ENCODE peak calls at places on chromosomes 6 and 20, in nine cellular contexts. W, Q, T, F, M, D, G, H and K are unnamed samples. For H3K4me1, the result is how much of the 10 kb centered on the place peaks cover.

GRCh38 chr6:80548496-80548895 is 442.0 kb downstream of the BCKDHB start:
- DNase-seq in W (no peak), Q (no peak), T (no peak), F (no peak), M (no peak), D (peak), G (no peak), H (no peak), K (no peak)

GRCh38 chr6:140264451-140264850 is 890.0 kb upstream of the CITED2 start:
- DNase-seq in W (no peak), Q (no peak), T (no peak), F (no peak), M (no peak), D (no peak), G (no peak), H (no peak), K (no peak)

GRCh38 chr6:165662671-165663282 is at the start of gene PDE10A:
- DNase-seq in W (peak), Q (peak), T (no peak), F (peak), M (no peak), D (peak), G (peak), H (peak), K (no peak)

GRCh38 chr6:26045939-26046368 is 41.3 kb upstream of the HFE start:
- DNase-seq in W (no peak), Q (no peak), T (no peak), F (no peak), M (no peak), D (peak), G (no peak), H (no peak), K (no peak)

GRCh38 chr6:12472601-12473038 is 182.5 kb downstream of the EDN1 start:
- DNase-seq in W (peak), Q (peak), T (no peak), F (peak), M (no peak), D (peak), G (peak), H (no peak), K (no peak)

GRCh38 chr6:130366011-130366963 is at the start of gene TMEM200A:
- DNase-seq in W (no peak), Q (peak), T (no peak), F (peak), M (no peak), D (peak), G (no peak), H (peak), K (peak)

GRCh38 chr6:16477367-16478149 is 239.2 kb downstream of the GMPR start:
- DNase-seq in W (peak), Q (no peak), T (no peak), F (no peak), M (no peak), D (no peak), G (peak), H (peak), K (no peak)

GRCh38 chr6:13277231-13277630 is 51.1 kb downstream of the TBC1D7 start:
- DNase-seq in W (no peak), Q (no peak), T (no peak), F (no peak), M (no peak), D (peak), G (no peak), H (no peak), K (no peak)

GRCh38 chr6:101294676-101295075 is 98.8 kb upstream of the GRIK2 start:
- DNase-seq in W (no peak), Q (no peak), T (no peak), F (no peak), M (no peak), D (peak), G (no peak), H (no peak), K (no peak)

GRCh38 chr6:169986848-169987498 is 235.6 kb downstream of the ERMARD start:
- DNase-seq in W (peak), Q (no peak), T (no peak), F (no peak), M (no peak), D (no peak), G (no peak), H (peak), K (no peak)

GRCh38 chr20:38260378-38261053 is at the start of gene KIAA1755:
- DNase-seq in W (peak), Q (peak), T (no peak), F (no peak), M (no peak), D (no peak), G (peak), H (peak), K (no peak)

GRCh38 chr6:10177703-10178102 is 237.2 kb downstream of the TFAP2A start:
- DNase-seq in W (no peak), Q (no peak), T (no peak), F (no peak), M (no peak), D (peak), G (no peak), H (no peak), K (no peak)

GRCh38 chr6:150528648-150529285 is 70.9 kb upstream of the PLEKHG1 start:
- DNase-seq in W (peak), Q (peak), T (no peak), F (peak), M (no peak), D (peak), G (peak), H (peak), K (no peak)

GRCh38 chr6:29759457-29759856 is 36.2 kb downstream of the HLA-F start:
- DNase-seq in W (no peak), Q (no peak), T (no peak), F (no peak), M (no peak), D (no peak), G (no peak), H (no peak), K (no peak)

GRCh38 chr6:108874470-108875160 is 26.4 kb downstream of the ARMC2 start:
- DNase-seq in W (no peak), Q (peak), T (no peak), F (peak), M (peak), D (no peak), G (no peak), H (no peak), K (peak)

GRCh38 chr20:55881204-55881603 is 124.1 kb downstream of the CBLN4 start:
- DNase-seq in W (no peak), Q (no peak), T (no peak), F (no peak), M (no peak), D (no peak), G (no peak), H (no peak), K (no peak)
- H3K4me1 ChIP-seq in W (under half), Q (under half), T (under half), F (under half), M (under half), D (under half), G (under half), H (under half), K (under half)

DNA sequence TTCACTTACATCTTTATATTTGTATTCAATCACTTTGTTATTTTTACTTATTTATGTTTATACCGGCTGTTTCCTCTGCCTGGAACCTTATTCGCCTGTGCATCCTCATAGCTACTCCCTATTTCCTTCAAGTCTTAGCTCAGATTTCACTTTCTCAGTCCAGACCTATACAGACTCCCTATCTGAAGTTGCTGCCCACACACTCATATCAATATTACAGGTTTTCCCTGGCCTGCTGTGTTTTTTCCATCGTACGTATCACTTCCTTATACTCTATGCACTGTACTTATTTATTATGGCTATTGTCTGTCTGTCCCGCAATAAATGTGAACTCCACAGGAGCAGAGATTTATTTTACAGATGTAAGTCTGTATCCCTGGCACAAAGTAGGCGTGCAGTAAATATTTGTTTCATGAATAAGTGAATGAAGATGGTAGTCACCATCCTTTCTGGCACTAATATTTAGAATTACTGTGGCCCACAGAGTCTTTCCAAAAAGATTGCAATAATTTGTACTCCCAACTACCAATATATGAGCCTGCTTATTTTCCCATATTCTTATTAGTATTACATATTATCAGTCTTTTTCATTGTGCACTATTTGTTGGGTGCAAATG is 64.9 kb downstream of the TNFAIP3 start:
- DNase-seq in W (no peak), Q (no peak), T (no peak), F (no peak), M (no peak), D (no peak), G (no peak), H (no peak), K (no peak)
- H3K27ac ChIP-seq in W (no peak), Q (no peak), T (no peak), F (no peak), M (no peak), D (no peak), G (no peak), H (no peak), K (no peak)

DNA sequence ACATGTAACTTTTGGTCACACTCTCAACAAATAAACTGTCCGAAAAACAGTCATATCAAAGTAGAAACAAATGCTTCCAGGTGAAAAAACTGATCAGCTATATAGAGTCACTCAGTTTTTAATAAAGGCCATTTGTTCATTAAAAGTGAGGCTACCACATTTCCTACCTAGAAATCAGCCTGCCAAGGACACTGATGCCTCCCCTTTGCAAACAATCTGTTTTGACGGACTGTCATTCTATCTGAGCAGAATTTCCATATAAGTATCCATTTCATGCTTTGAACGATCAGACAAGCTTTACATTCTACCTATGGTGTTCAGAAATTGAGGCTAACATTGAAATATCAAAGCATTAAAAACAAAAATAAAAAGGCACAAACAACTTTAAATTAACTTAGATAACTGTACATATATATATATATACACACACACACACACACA is 2.9 kb downstream of the CCN2 start:
- DNase-seq in W (no peak), Q (no peak), T (no peak), F (no peak), M (no peak), D (no peak), G (no peak), H (no peak), K (no peak)
- H3K4me1 ChIP-seq in W (under half), Q (under half), T (under half), F (under half), M (under half), D (under half), G (under half), H (under half), K (under half)

GRCh38 chr20:62335532-62335931 is 31.6 kb downstream of the LAMA5 start:
- DNase-seq in W (no peak), Q (no peak), T (no peak), F (no peak), M (no peak), D (no peak), G (no peak), H (peak), K (peak)

GRCh38 chr20:62337558-62338293 is 29.4 kb downstream of the LAMA5 start:
- DNase-seq in W (no peak), Q (no peak), T (no peak), F (no peak), M (no peak), D (no peak), G (no peak), H (peak), K (no peak)

GRCh38 chr20:62336329-62336728 is 30.8 kb downstream of the LAMA5 start:
- DNase-seq in W (no peak), Q (no peak), T (no peak), F (no peak), M (no peak), D (no peak), G (no peak), H (peak), K (no peak)

GRCh38 chr20:62338294-62338620 is 28.9 kb downstream of the LAMA5 start:
- DNase-seq in W (no peak), Q (no peak), T (no peak), F (no peak), M (no peak), D (no peak), G (no peak), H (peak), K (no peak)

GRCh38 chr20:62336775-62337557 is 30.1 kb downstream of the LAMA5 start:
- DNase-seq in W (no peak), Q (no peak), T (no peak), F (no peak), M (no peak), D (no peak), G (no peak), H (peak), K (no peak)
- H3K27ac ChIP-seq in W (no peak), Q (no peak), T (no peak), F (no peak), M (no peak), D (no peak), G (no peak), H (no peak), K (no peak)

GRCh38 chr20:10647909-10648308 is 25.9 kb downstream of the JAG1 start:
- DNase-seq in W (no peak), Q (no peak), T (no peak), F (no peak), M (no peak), D (no peak), G (no peak), H (no peak), K (no peak)

GRCh38 chr20:10646006-10646405 is 27.8 kb downstream of the JAG1 start:
- DNase-seq in W (no peak), Q (no peak), T (no peak), F (no peak), M (no peak), D (no peak), G (no peak), H (no peak), K (no peak)

GRCh38 chr20:10646886-10647420 is 26.8 kb downstream of the JAG1 start:
- DNase-seq in W (no peak), Q (no peak), T (no peak), F (no peak), M (no peak), D (no peak), G (no peak), H (no peak), K (no peak)

GRCh38 chr20:10648651-10649050 is 25.1 kb downstream of the JAG1 start:
- DNase-seq in W (no peak), Q (no peak), T (no peak), F (no peak), M (no peak), D (no peak), G (no peak), H (no peak), K (no peak)

GRCh38 chr20:10647471-10647870 is 26.3 kb downstream of the JAG1 start:
- DNase-seq in W (no peak), Q (peak), T (no peak), F (peak), M (no peak), D (no peak), G (no peak), H (no peak), K (no peak)
- H3K4me1 ChIP-seq in W (half or more), Q (under half), T (half or more), F (under half), M (under half), D (under half), G (under half), H (half or more), K (under half)